ENCODE peak calls at places on chromosomes 13 and 19, in four cellular contexts. L is CD4-positive, alpha-beta T cell; I is mesothelial cell of epicardium; V is breast epithelium. Q is an unnamed sample.

GRCh38 chr13:97944396-97945029 is 9.0 kb upstream of the IPO5 start:
- DNase-seq in L (no peak), I (no peak), V (no peak), Q (no peak)

GRCh38 chr13:32010137-32010536 is 21.4 kb upstream of the FRY start:
- DNase-seq in L (no peak), I (no peak), V (no peak), Q (no peak)

GRCh38 chr13:50990540-50991506 is 81.2 kb downstream of the RNASEH2B start:
- DNase-seq in L (no peak), I (no peak), V (no peak), Q (no peak)

GRCh38 chr19:46372901-46373572 is 26.1 kb downstream of the PPP5C start:
- DNase-seq in L (no peak), I (no peak), V (peak; percentile 52), Q (peak; percentile 65)

GRCh38 chr19:13241321-13242104 is 91.3 kb downstream of the IER2 start:
- DNase-seq in L (no peak), I (no peak), V (no peak), Q (no peak)

GRCh38 chr19:5749505-5749904 is 29.1 kb downstream of the CATSPERD start:
- DNase-seq in L (no peak), I (no peak), V (no peak), Q (no peak)

GRCh38 chr19:44548736-44549135 is 19.3 kb upstream of the CEACAM20 start:
- DNase-seq in L (no peak), I (no peak), V (no peak), Q (no peak)

GRCh38 chr19:18379803-18380747 is 5.9 kb upstream of the GDF15 start:
- DNase-seq in L (no peak), I (no peak), V (peak; percentile 94), Q (no peak)

GRCh38 chr19:18608102-18608804 is 1.7 kb upstream of the CRLF1 start:
- DNase-seq in L (no peak), I (no peak), V (no peak), Q (no peak)

GRCh38 chr13:98557934-98558630 is 18.8 kb downstream of the STK24 start:
- DNase-seq in L (no peak), I (no peak), V (no peak), Q (no peak)

GRCh38 chr19:11699931-11700794 is 38.6 kb downstream of the ZNF823 start:
- DNase-seq in L (no peak), I (no peak), V (no peak), Q (no peak)

GRCh38 chr13:79482271-79482970 is 1.5 kb downstream of the NDFIP2 start:
- DNase-seq in L (no peak), I (no peak), V (no peak), Q (no peak)

GRCh38 chr19:11089254-11090013 is at the start of gene LDLR:
- DNase-seq in L (peak; percentile 65), I (peak; percentile 71), V (peak; percentile 87), Q (peak; percentile 82)

GRCh38 chr19:8840708-8841107 is 8.5 kb downstream of the MBD3L1 start:
- DNase-seq in L (no peak), I (no peak), V (no peak), Q (no peak)

GRCh38 chr19:47756627-47756929 is 11.2 kb downstream of the NOP53 start:
- DNase-seq in L (no peak), I (no peak), V (no peak), Q (no peak)

GRCh38 chr19:45598267-45599011 is 3.6 kb downstream of the GPR4 start:
- DNase-seq in L (no peak), I (no peak), V (no peak), Q (no peak)

GRCh38 chr19:32576790-32577189 is 4.2 kb upstream of the PDCD5 start:
- DNase-seq in L (no peak), I (no peak), V (no peak), Q (no peak)

GRCh38 chr19:17304386-17305047 is 1.2 kb upstream of the MRPL34 start:
- DNase-seq in L (no peak), I (no peak), V (no peak), Q (no peak)

GRCh38 chr19:49954092-49954825 is 6.7 kb downstream of the SIGLEC11 start:
- DNase-seq in L (no peak), I (no peak), V (peak; percentile 43), Q (no peak)

GRCh38 chr19:39318690-39319089 is 2.0 kb downstream of the LRFN1 start:
- DNase-seq in L (no peak), I (no peak), V (no peak), Q (no peak)

GRCh38 chr19:39318071-39318470 is 2.6 kb downstream of the LRFN1 start:
- DNase-seq in L (no peak), I (no peak), V (no peak), Q (no peak)

GRCh38 chr19:39319892-39320168 is 833 bp downstream of the LRFN1 start:
- DNase-seq in L (no peak), I (no peak), V (no peak), Q (no peak)

GRCh38 chr19:39317476-39317875 is 3.2 kb downstream of the LRFN1 start:
- DNase-seq in L (no peak), I (no peak), V (no peak), Q (no peak)

DNA sequence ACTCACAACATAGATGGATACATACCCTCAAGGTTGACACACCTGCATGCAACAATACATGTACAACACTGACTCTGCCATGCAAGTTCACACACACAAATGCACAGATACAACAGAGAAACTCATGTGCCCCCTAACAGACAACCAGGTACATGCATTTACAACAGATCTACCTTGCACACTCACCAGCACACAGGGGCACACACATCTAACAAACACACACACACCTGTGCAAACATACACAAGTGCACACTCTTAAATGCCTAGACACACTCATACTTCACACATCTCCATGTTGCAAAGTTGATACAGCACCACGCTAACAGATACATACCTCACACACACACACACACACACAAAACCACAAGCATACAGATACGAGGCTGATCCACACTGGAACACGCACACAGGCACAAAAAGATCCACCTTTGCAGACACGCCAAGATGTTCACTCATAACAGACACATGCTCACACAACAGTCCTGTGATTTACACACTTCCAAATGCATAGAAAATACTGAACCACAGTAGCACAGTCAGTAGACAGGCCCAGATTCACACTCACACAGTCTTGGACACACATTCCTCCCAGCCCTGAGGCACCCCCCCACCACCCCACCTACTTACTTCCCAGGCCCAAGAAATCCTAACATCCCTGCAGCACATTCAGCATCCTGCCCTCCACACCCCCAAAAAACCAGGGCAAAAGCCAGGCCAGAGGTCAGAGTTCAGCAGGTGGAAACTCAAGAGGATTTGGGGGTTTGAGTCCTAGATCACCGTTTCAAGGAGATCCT is 1.4 kb downstream of the LRFN1 start:
- DNase-seq in L (no peak), I (no peak), V (no peak), Q (no peak)
- TF ChIP-seq CTCF in L (no peak), I (no peak), V (no peak), Q (no peak)

GRCh38 chr13:27200413-27201066 is 28.9 kb upstream of the USP12 start:
- DNase-seq in L (no peak), I (no peak), V (no peak), Q (no peak)

GRCh38 chr13:27203186-27203585 is 31.6 kb upstream of the USP12 start:
- DNase-seq in L (no peak), I (no peak), V (no peak), Q (no peak)

GRCh38 chr13:27201661-27202060 is 30.1 kb upstream of the USP12 start:
- DNase-seq in L (no peak), I (no peak), V (no peak), Q (no peak)

GRCh38 chr13:27199691-27200090 is 28.1 kb upstream of the USP12 start:
- DNase-seq in L (no peak), I (no peak), V (no peak), Q (no peak)

DNA sequence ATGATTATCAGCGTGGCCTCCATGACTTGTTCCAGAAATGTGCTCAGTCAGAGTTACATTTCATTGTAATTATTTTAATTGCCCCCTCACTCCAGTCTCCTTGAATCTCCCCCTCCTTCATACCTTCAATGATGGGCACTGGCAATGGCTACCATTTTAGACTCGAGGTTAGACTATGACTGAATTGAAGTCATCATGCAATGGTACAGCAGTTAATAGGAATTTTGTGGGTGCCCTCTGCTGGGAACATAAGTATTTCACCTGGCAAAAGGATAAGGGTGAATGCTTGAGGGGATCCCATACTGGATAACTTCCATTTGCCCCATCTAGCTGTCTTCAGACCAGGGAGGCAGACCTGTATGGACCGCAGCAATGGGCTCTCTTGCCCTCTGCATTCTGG is 32.2 kb upstream of the USP12 start:
- DNase-seq in L (no peak), I (no peak), V (no peak), Q (no peak)
- TF ChIP-seq CTCF in L (peak; percentile 29), I (no peak), V (no peak), Q (no peak)

DNA sequence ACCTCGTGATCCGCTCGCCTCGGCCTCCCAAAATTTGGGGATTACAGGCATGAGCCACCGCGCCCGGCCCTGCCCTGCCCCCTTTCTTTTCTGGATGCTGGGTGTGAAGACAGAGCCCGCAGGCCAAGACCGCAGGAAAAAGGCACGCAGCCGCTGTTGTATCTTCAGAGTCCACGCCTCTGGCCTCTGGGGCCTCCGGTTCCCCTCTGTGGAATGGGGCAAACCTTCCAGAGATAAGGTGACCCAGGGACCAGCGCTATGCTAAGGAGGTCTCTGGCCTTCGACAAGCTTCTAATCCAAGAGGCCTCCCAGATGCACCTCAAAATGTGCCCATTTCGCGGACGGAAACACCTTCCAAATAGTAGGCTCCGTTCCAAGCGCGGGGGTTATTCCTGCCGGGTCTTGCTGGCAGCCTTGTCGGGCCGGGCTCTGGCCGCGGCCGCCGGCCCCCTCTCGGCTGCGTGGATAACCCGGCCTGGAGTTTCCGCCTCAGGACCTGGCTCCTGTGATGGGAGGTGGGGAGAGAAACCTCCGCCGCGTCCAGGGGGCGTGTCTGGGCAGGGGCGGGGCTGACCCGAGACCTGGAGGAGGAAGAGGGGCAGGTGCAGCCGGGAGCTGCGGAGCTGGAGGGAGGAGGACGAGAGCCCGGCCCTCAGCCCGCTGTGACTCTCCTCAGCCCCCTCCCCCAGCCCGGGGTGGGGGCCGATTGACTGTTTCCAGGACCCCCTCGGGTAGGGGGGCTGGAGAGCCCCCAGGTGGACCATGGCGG is 13.1 kb downstream of the TJP3 start:
- DNase-seq in L (peak; percentile 85), I (peak; percentile 91), V (peak; percentile 98), Q (peak; percentile 93)
- TF ChIP-seq CTCF in L (no peak), I (no peak), V (no peak), Q (no peak)

DNA sequence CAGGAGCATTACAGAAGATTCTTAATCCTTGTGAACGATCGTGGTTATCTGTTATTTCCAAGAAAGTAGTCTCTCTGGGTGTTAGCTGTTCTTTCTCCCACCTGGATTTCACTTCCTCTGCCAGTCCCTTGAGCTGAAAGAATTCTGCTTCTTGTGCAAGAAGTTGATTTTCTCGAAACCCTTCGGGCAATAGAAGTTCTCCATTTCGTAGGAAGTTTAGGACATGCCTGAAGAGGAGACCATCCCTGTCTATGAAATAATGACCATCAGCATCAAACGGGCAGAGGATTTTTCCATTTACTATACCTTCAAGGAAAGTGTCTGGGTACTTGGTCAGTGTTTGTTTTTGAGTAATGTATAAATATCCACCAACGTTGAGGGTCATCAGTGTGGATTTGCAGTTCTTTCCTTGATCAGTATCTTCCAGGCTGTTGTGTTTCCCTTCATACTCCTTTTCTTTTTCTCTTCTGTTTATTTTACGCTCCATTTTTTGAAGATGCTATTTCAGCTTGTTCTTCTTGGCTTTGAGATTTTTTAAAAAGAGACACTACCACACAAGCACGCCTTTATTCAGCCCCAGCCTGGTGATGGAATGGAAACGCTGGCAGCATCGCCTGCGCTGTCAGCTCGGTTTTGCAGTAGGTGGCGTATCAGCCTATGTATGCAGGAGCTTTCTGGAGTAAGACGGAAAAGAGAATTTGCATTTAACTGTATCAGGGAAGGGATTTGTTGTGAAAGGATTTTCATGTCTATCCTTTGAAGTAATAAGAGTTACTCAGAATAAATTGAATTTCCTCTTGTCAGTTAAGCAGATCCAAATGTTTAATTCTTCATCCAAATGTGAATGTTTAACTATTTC is 6.5 kb downstream of the KCTD4 start:
- DNase-seq in L (no peak), I (no peak), V (no peak), Q (no peak)
- TF ChIP-seq CTCF in L (no peak), I (no peak), V (no peak), Q (peak; percentile 46)

GRCh38 chr13:54449922-54450321 is 1421.3 kb downstream of the OLFM4 start:
- DNase-seq in L (no peak), I (no peak), V (no peak), Q (no peak)
- TF ChIP-seq CTCF in L (no peak), I (no peak), V (no peak), Q (peak; percentile 63)